ENCODE peak calls at places on chromosomes 6 and 20, in four cellular contexts. One of them, this sample, is unnamed.

GRCh38 chr6:38784506-38785235 is 69.6 kb downstream of the DNAH8 start:
- DNase-seq in foreskin fibroblast: no peak
- DNase-seq in fibroblast of mammary gland: no peak
- DNase-seq in spleen: no peak
- DNase-seq in this sample: no peak

GRCh38 chr6:3593161-3593560 is 136.3 kb upstream of the SLC22A23 start:
- DNase-seq in foreskin fibroblast: no peak
- DNase-seq in fibroblast of mammary gland: no peak
- DNase-seq in spleen: no peak
- DNase-seq in this sample: no peak

GRCh38 chr6:167791780-167792478 is 34.8 kb upstream of the AFDN start:
- DNase-seq in foreskin fibroblast: no peak
- DNase-seq in fibroblast of mammary gland: no peak
- DNase-seq in spleen: peak
- DNase-seq in this sample: no peak

GRCh38 chr6:41288025-41288777 is 1.7 kb upstream of the TREM1 start:
- DNase-seq in foreskin fibroblast: peak
- DNase-seq in fibroblast of mammary gland: peak
- DNase-seq in spleen: no peak
- DNase-seq in this sample: peak

GRCh38 chr6:170098428-170099170 is 192.3 kb downstream of the DLL1 start:
- DNase-seq in foreskin fibroblast: no peak
- DNase-seq in fibroblast of mammary gland: no peak
- DNase-seq in spleen: peak
- DNase-seq in this sample: no peak

GRCh38 chr6:14375940-14376339 is 258.4 kb downstream of the CD83 start:
- DNase-seq in foreskin fibroblast: no peak
- DNase-seq in fibroblast of mammary gland: no peak
- DNase-seq in spleen: no peak
- DNase-seq in this sample: no peak

GRCh38 chr6:39189915-39190544 is 39.2 kb downstream of the KCNK5 start:
- DNase-seq in foreskin fibroblast: no peak
- DNase-seq in fibroblast of mammary gland: no peak
- DNase-seq in spleen: no peak
- DNase-seq in this sample: peak

GRCh38 chr20:22921595-22922421 is 113.3 kb upstream of the SSTR4 start:
- DNase-seq in foreskin fibroblast: peak
- DNase-seq in fibroblast of mammary gland: peak
- DNase-seq in spleen: no peak
- DNase-seq in this sample: peak

GRCh38 chr6:47355496-47355895 is 45.8 kb upstream of the TNFRSF21 start:
- DNase-seq in foreskin fibroblast: no peak
- DNase-seq in fibroblast of mammary gland: no peak
- DNase-seq in spleen: no peak
- DNase-seq in this sample: no peak

GRCh38 chr20:48467622-48468021 is 360.2 kb downstream of the PREX1 start:
- DNase-seq in foreskin fibroblast: no peak
- DNase-seq in fibroblast of mammary gland: no peak
- DNase-seq in spleen: peak
- DNase-seq in this sample: no peak

GRCh38 chr6:15691250-15691869 is 28.5 kb upstream of the DTNBP1 start:
- DNase-seq in foreskin fibroblast: peak
- DNase-seq in fibroblast of mammary gland: peak
- DNase-seq in spleen: peak
- DNase-seq in this sample: peak

GRCh38 chr20:45857836-45858250 is 429 bp downstream of the ZSWIM3 start:
- DNase-seq in foreskin fibroblast: no peak
- DNase-seq in fibroblast of mammary gland: no peak
- DNase-seq in spleen: no peak
- DNase-seq in this sample: no peak

GRCh38 chr6:155782320-155782730 is 326.7 kb upstream of the NOX3 start:
- DNase-seq in foreskin fibroblast: peak
- DNase-seq in fibroblast of mammary gland: peak
- DNase-seq in spleen: no peak
- DNase-seq in this sample: peak

GRCh38 chr6:108903796-108904195 is 55.6 kb downstream of the ARMC2 start:
- DNase-seq in foreskin fibroblast: no peak
- DNase-seq in fibroblast of mammary gland: no peak
- DNase-seq in spleen: no peak
- DNase-seq in this sample: no peak

GRCh38 chr20:63122626-63123025 is 93.3 kb downstream of the YTHDF1 start:
- DNase-seq in foreskin fibroblast: no peak
- DNase-seq in fibroblast of mammary gland: no peak
- DNase-seq in spleen: peak
- DNase-seq in this sample: no peak

GRCh38 chr20:63295846-63296245 is 2.9 kb downstream of the COL20A1 start:
- DNase-seq in foreskin fibroblast: no peak
- DNase-seq in fibroblast of mammary gland: no peak
- DNase-seq in spleen: no peak
- DNase-seq in this sample: no peak

GRCh38 chr6:143196525-143197225 is 136.0 kb downstream of the AIG1 start:
- DNase-seq in foreskin fibroblast: no peak
- DNase-seq in fibroblast of mammary gland: peak
- DNase-seq in spleen: no peak
- DNase-seq in this sample: no peak

GRCh38 chr6:154488802-154489437 is 21.6 kb downstream of the CNKSR3 start:
- DNase-seq in foreskin fibroblast: peak
- DNase-seq in fibroblast of mammary gland: peak
- DNase-seq in spleen: no peak
- DNase-seq in this sample: peak

GRCh38 chr6:5053864-5054426 is 31.2 kb upstream of the PPP1R3G start:
- DNase-seq in foreskin fibroblast: peak
- DNase-seq in fibroblast of mammary gland: peak
- DNase-seq in spleen: no peak
- DNase-seq in this sample: no peak

GRCh38 chr20:57445298-57445697 is 54.1 kb downstream of the RBM38 start:
- DNase-seq in foreskin fibroblast: peak
- DNase-seq in fibroblast of mammary gland: peak
- DNase-seq in spleen: no peak
- DNase-seq in this sample: peak

GRCh38 chr20:48224531-48224930 is 439.2 kb upstream of the SULF2 start:
- DNase-seq in foreskin fibroblast: no peak
- DNase-seq in fibroblast of mammary gland: no peak
- DNase-seq in spleen: no peak
- DNase-seq in this sample: peak

GRCh38 chr20:49186535-49187329 is 1.4 kb downstream of the STAU1 start:
- DNase-seq in foreskin fibroblast: peak
- DNase-seq in fibroblast of mammary gland: peak
- DNase-seq in spleen: peak
- DNase-seq in this sample: peak

GRCh38 chr6:169386431-169387057 is 132.9 kb upstream of the THBS2 start:
- DNase-seq in foreskin fibroblast: peak
- DNase-seq in fibroblast of mammary gland: peak
- DNase-seq in spleen: no peak
- DNase-seq in this sample: peak

GRCh38 chr20:10171864-10172751 is 46.5 kb upstream of the SNAP25 start:
- DNase-seq in foreskin fibroblast: peak
- DNase-seq in fibroblast of mammary gland: peak
- DNase-seq in spleen: peak
- DNase-seq in this sample: peak

GRCh38 chr20:10170261-10170660 is 48.4 kb upstream of the SNAP25 start:
- DNase-seq in foreskin fibroblast: no peak
- DNase-seq in fibroblast of mammary gland: no peak
- DNase-seq in spleen: no peak
- DNase-seq in this sample: no peak

GRCh38 chr20:10177326-10177725 is 41.3 kb upstream of the SNAP25 start:
- DNase-seq in foreskin fibroblast: peak
- DNase-seq in fibroblast of mammary gland: peak
- DNase-seq in spleen: no peak
- DNase-seq in this sample: peak

GRCh38 chr20:10169752-10170151 is 48.9 kb upstream of the SNAP25 start:
- DNase-seq in foreskin fibroblast: no peak
- DNase-seq in fibroblast of mammary gland: no peak
- DNase-seq in spleen: no peak
- DNase-seq in this sample: no peak

GRCh38 chr20:10172998-10173655 is 45.5 kb upstream of the SNAP25 start:
- DNase-seq in foreskin fibroblast: no peak
- DNase-seq in fibroblast of mammary gland: no peak
- DNase-seq in spleen: peak
- DNase-seq in this sample: no peak
- H3K4me3 ChIP-seq in foreskin fibroblast: no peak
- H3K4me3 ChIP-seq in fibroblast of mammary gland: no peak
- H3K4me3 ChIP-seq in spleen: no peak
- H3K4me3 ChIP-seq in this sample: no peak

GRCh38 chr6:136783021-136783420 is 9.3 kb downstream of the MAP3K5 start:
- DNase-seq in foreskin fibroblast: no peak
- DNase-seq in fibroblast of mammary gland: no peak
- DNase-seq in spleen: no peak
- DNase-seq in this sample: no peak
- TF ChIP-seq CTCF in foreskin fibroblast: no peak
- TF ChIP-seq CTCF in fibroblast of mammary gland: no peak
- TF ChIP-seq CTCF in spleen: no peak
- TF ChIP-seq CTCF in this sample: no peak

DNA sequence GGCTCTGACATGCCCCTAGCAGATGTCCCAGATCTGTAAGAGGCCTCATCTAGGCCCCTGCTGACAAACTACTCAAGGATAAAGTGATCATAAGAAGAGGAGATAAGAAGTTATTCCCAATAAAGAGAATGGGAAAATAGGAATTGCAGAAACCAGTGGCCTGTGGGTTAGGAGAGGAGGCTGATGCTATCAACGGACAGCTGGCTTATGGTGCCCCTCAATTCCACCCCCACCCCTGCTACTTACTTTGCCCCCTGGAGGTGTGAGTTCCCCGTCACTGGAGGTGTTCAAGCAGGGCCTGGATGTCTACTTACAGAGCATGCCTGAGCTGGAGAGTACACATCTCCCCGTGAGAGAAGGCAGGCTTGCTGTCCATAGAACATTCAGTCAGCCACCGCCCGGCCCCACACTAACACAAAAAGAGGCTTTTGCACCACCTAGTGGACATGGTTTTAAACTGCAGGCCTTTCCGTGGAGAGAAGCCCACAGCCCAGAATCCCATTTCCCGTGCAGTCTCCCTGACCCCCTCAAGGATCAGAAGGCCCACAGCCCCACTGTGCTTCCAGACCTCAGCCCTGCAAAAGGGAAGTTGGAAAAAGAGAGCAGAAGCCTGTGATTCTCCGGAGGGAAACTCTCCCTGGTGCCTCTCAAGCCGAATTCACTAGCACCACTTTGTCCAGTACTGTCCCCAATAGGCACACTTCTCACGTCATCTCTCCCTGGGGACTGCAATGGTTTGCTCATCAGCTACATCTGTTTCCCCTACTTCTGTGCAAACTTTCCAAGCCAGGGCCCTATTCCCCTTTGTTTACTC is 23.8 kb upstream of the BNIP5 start:
- DNase-seq in foreskin fibroblast: peak
- DNase-seq in fibroblast of mammary gland: peak
- DNase-seq in spleen: peak
- DNase-seq in this sample: peak
- H3K4me3 ChIP-seq in foreskin fibroblast: no peak
- H3K4me3 ChIP-seq in fibroblast of mammary gland: no peak
- H3K4me3 ChIP-seq in spleen: no peak
- H3K4me3 ChIP-seq in this sample: no peak

GRCh38 chr6:26275663-26276062 is 89.3 kb upstream of the BTN3A2 start:
- DNase-seq in foreskin fibroblast: no peak
- DNase-seq in fibroblast of mammary gland: no peak
- DNase-seq in spleen: no peak
- DNase-seq in this sample: no peak
- TF ChIP-seq CTCF in foreskin fibroblast: no peak
- TF ChIP-seq CTCF in fibroblast of mammary gland: no peak
- TF ChIP-seq CTCF in spleen: no peak
- TF ChIP-seq CTCF in this sample: no peak

GRCh38 chr20:1764136-1765033 is 106.8 kb upstream of the SIRPG start:
- DNase-seq in foreskin fibroblast: peak
- DNase-seq in fibroblast of mammary gland: peak
- DNase-seq in spleen: peak
- DNase-seq in this sample: peak
- H3K4me3 ChIP-seq in foreskin fibroblast: no peak
- H3K4me3 ChIP-seq in fibroblast of mammary gland: no peak
- H3K4me3 ChIP-seq in spleen: no peak
- H3K4me3 ChIP-seq in this sample: no peak

GRCh38 chr6:35724471-35724870 is 12.4 kb upstream of the ARMC12 start:
- DNase-seq in foreskin fibroblast: no peak
- DNase-seq in fibroblast of mammary gland: no peak
- DNase-seq in spleen: peak
- DNase-seq in this sample: no peak

GRCh38 chr6:35727206-35727934 is 9.5 kb upstream of the ARMC12 start:
- DNase-seq in foreskin fibroblast: peak
- DNase-seq in fibroblast of mammary gland: peak
- DNase-seq in spleen: no peak
- DNase-seq in this sample: peak

GRCh38 chr6:35724059-35724458 is 12.8 kb upstream of the ARMC12 start:
- DNase-seq in foreskin fibroblast: no peak
- DNase-seq in fibroblast of mammary gland: no peak
- DNase-seq in spleen: no peak
- DNase-seq in this sample: no peak

GRCh38 chr6:35725081-35725708 is 11.6 kb upstream of the ARMC12 start:
- DNase-seq in foreskin fibroblast: no peak
- DNase-seq in fibroblast of mammary gland: no peak
- DNase-seq in spleen: peak
- DNase-seq in this sample: no peak

DNA sequence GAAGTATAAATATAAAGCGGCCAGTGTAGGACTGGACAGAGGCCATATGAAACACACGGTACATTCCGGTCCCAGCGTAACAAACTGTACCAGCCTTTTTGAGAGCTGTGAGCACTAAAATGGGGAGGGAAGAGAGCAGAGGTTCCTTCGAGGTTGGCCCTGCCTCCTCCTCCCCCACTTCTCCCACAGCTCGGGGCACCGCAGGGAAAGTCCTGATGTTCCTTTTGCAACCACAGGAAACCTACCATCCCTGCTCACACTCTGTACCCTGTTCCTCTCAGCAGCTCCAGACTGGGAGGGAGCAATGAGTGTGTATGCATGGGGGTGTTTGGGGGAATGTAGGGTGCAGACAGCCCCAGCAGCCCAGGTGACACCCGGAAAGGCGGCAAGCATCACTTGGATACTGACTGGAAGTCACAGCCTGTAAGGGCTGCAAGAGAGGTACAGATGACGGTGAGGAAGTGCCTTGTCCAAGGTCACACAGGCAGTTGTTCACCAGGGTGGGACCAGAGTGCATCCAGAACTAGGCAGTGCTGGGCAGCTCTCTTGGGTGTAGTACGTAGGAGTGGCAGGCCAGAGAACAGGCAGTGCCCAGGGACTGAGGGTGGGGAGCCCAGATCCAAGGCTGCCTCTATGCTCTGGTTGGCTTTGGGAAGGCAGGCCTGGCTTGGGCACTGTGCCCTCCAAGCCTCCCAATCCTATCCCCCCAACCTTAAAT is 11.0 kb upstream of the ARMC12 start:
- DNase-seq in foreskin fibroblast: peak
- DNase-seq in fibroblast of mammary gland: peak
- DNase-seq in spleen: peak
- DNase-seq in this sample: no peak
- TF ChIP-seq CTCF in foreskin fibroblast: no peak
- TF ChIP-seq CTCF in fibroblast of mammary gland: no peak
- TF ChIP-seq CTCF in spleen: no peak
- TF ChIP-seq CTCF in this sample: no peak